ENCODE peak calls at places on chromosomes 12 and 14, in seven cellular contexts. L is body of pancreas, K is fibroblast of lung, G is heart left ventricle, Q is Peyer's patch, C is astrocyte, E is ovary. I is an unnamed sample. For H3K27me3, the result is how much of the 10 kb centered on the place peaks cover.

GRCh38 chr12:91877022-91877421 is 268.6 kb downstream of the BTG1 start:
- DNase-seq in L (peak), K (peak), G (peak), Q (peak), C (peak), E (no peak), I (no peak)

GRCh38 chr12:91877461-91878230 is 268.0 kb downstream of the BTG1 start:
- DNase-seq in L (no peak), K (no peak), G (no peak), Q (no peak), C (no peak), E (no peak), I (no peak)

GRCh38 chr12:102958073-102958829 is 777 bp downstream of the ASCL1 start:
- DNase-seq in L (no peak), K (peak), G (no peak), Q (no peak), C (peak), E (no peak), I (no peak)

GRCh38 chr12:4909734-4910501 is at the start of gene KCNA1:
- DNase-seq in L (no peak), K (peak), G (no peak), Q (no peak), C (peak), E (no peak), I (no peak)

GRCh38 chr14:94161979-94162378 is 12.1 kb upstream of the PPP4R4 start:
- DNase-seq in L (no peak), K (no peak), G (no peak), Q (no peak), C (no peak), E (no peak), I (no peak)

GRCh38 chr12:112294793-112295192 is 87.4 kb downstream of the HECTD4 start:
- DNase-seq in L (peak), K (no peak), G (no peak), Q (no peak), C (no peak), E (no peak), I (no peak)

GRCh38 chr12:121038861-121039654 is at the start of gene OASL:
- DNase-seq in L (peak), K (peak), G (peak), Q (peak), C (no peak), E (no peak), I (no peak)

GRCh38 chr12:132503611-132504204 is 13.8 kb downstream of the FBRSL1 start:
- DNase-seq in L (peak), K (no peak), G (no peak), Q (no peak), C (no peak), E (no peak), I (no peak)

GRCh38 chr14:89025581-89026236 is 201.3 kb downstream of the TTC8 start:
- DNase-seq in L (no peak), K (no peak), G (peak), Q (no peak), C (no peak), E (no peak), I (peak)

GRCh38 chr14:68172664-68173063 is 353.1 kb downstream of the RAD51B start:
- DNase-seq in L (no peak), K (peak), G (no peak), Q (no peak), C (peak), E (no peak), I (no peak)

GRCh38 chr12:67056329-67056728 is 212.8 kb upstream of the CAND1 start:
- DNase-seq in L (no peak), K (peak), G (no peak), Q (no peak), C (no peak), E (no peak), I (no peak)

GRCh38 chr12:97560766-97561165 is 98.2 kb downstream of the RMST start:
- DNase-seq in L (no peak), K (no peak), G (no peak), Q (no peak), C (no peak), E (no peak), I (no peak)

GRCh38 chr14:104249092-104249491 is 110.7 kb downstream of the KIF26A start:
- DNase-seq in L (no peak), K (no peak), G (peak), Q (no peak), C (no peak), E (no peak), I (no peak)

GRCh38 chr14:73393375-73393774 is 65.0 kb downstream of the NUMB start:
- DNase-seq in L (no peak), K (no peak), G (no peak), Q (no peak), C (no peak), E (no peak), I (no peak)

GRCh38 chr12:7130537-7130790 is 293 bp downstream of the CLSTN3 start:
- DNase-seq in L (no peak), K (no peak), G (no peak), Q (no peak), C (no peak), E (no peak), I (no peak)

GRCh38 chr12:124921200-124922008 is 7.0 kb upstream of the UBC start:
- DNase-seq in L (peak), K (peak), G (peak), Q (peak), C (peak), E (peak), I (no peak)

GRCh38 chr12:122001379-122002209 is 20.1 kb upstream of the BCL7A start:
- DNase-seq in L (no peak), K (no peak), G (no peak), Q (no peak), C (no peak), E (no peak), I (no peak)

GRCh38 chr12:47602949-47603558 is 102.8 kb downstream of the RPAP3 start:
- DNase-seq in L (no peak), K (no peak), G (no peak), Q (no peak), C (no peak), E (no peak), I (no peak)

GRCh38 chr12:88383405-88383804 is 196.9 kb downstream of the KITLG start:
- DNase-seq in L (no peak), K (no peak), G (no peak), Q (no peak), C (no peak), E (no peak), I (no peak)

GRCh38 chr12:115335594-115335993 is 651.6 kb upstream of the TBX3 start:
- DNase-seq in L (no peak), K (no peak), G (peak), Q (no peak), C (no peak), E (no peak), I (no peak)

GRCh38 chr14:74400919-74401503 is 25.0 kb downstream of the SYNDIG1L start:
- DNase-seq in L (no peak), K (no peak), G (no peak), Q (no peak), C (no peak), E (no peak), I (no peak)

GRCh38 chr14:75069021-75069810 is at the start of gene ZC2HC1C:
- DNase-seq in L (peak), K (peak), G (peak), Q (peak), C (peak), E (peak), I (no peak)

GRCh38 chr14:60931206-60931605 is 49.7 kb downstream of the TRMT5 start:
- DNase-seq in L (no peak), K (peak), G (no peak), Q (no peak), C (peak), E (no peak), I (no peak)

GRCh38 chr12:132185698-132186097 is 41.4 kb downstream of the NOC4L start:
- DNase-seq in L (no peak), K (no peak), G (peak), Q (no peak), C (no peak), E (no peak), I (no peak)

GRCh38 chr12:2813573-2814185 is 1.2 kb downstream of the ITFG2 start:
- DNase-seq in L (peak), K (peak), G (no peak), Q (peak), C (peak), E (no peak), I (no peak)

GRCh38 chr12:75706786-75707605 is 195.6 kb upstream of the KRR1 start:
- DNase-seq in L (no peak), K (peak), G (no peak), Q (no peak), C (peak), E (no peak), I (no peak)

GRCh38 chr12:123384994-123385376 is 1.1 kb downstream of the KMT5A start:
- DNase-seq in L (no peak), K (peak), G (no peak), Q (no peak), C (peak), E (no peak), I (no peak)

GRCh38 chr14:100225169-100225568 is 13.8 kb upstream of the YY1 start:
- DNase-seq in L (no peak), K (no peak), G (no peak), Q (no peak), C (no peak), E (no peak), I (no peak)

GRCh38 chr14:100224229-100224628 is 14.7 kb upstream of the YY1 start:
- DNase-seq in L (no peak), K (no peak), G (no peak), Q (no peak), C (no peak), E (no peak), I (no peak)

GRCh38 chr14:100223332-100224171 is 15.4 kb upstream of the YY1 start:
- DNase-seq in L (no peak), K (no peak), G (no peak), Q (no peak), C (no peak), E (no peak), I (no peak)

GRCh38 chr14:100221419-100222218 is 17.3 kb upstream of the YY1 start:
- DNase-seq in L (peak), K (peak), G (no peak), Q (peak), C (peak), E (peak), I (no peak)

DNA sequence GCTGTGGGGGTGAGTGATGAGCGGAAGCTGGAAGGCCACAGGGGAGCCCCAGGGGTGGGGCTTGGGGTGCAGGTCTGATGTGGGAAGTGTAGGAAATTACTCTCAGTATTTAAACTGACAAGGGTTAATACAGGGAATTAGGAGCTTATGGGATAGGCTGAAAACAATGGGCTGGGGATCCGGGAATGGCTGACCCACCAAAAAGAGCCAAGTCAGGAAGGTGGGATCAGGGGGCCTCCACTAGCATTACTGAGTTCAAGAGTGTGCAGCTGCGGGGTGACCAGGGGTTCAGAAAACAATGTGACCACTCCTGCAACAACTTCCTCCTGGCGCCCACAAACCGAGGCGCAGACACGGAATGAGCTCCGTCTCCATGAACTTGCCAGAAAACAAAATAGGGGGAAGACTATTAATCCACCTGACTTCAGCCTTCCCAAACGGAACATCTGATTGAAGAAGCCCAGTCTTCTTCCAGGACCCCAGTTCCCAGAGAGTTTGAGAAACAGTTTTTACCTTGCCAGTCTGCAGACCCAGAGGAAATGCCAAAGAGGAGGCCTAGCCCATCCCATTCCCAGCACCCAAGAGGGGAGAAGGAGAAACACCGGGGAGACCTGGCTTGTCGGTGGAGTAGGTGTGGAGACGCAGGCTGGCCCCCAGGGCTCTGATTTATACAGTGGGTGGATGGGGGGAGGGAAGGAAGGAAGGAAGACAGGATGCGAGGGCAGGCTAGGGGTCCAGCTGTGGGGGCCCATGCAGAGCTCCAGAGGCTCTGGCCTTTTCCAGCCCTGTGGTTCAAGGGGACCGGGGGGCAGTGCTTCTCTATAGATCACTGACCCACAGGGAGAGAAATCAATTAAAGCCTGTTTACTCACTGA is 16.5 kb upstream of the YY1 start:
- DNase-seq in L (no peak), K (no peak), G (no peak), Q (peak), C (no peak), E (no peak), I (no peak)
- H3K4me3 ChIP-seq in L (no peak), K (peak), G (peak), Q (peak), C (peak), E (no peak), I (peak)

DNA sequence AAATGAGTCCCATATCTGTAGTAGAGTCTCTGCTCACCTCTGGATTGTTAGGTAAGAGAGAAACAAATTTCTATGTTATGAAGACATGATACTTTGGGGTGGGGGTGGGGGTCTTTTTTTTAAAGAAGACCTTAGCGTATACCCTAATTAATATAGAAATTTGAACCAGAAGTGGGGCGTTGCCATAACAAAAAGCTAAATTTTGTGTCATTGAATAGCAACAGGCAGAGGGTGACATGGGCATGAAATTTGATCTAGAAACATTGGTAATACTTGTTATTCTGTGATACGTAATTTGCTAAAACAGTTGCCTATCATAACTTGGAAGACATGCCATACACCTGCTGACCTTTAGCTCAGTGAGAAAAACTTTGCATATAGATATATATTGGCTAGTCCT is 92.3 kb upstream of the SLC38A2 start:
- DNase-seq in L (no peak), K (no peak), G (no peak), Q (no peak), C (no peak), E (no peak), I (no peak)
- TF ChIP-seq CTCF in L (no peak), K (no peak), G (no peak), Q (no peak), C (no peak), E (no peak), I (no peak)

GRCh38 chr12:70920891-70921290 is 353 bp upstream of the PTPRR start:
- DNase-seq in L (no peak), K (no peak), G (no peak), Q (no peak), C (no peak), E (no peak), I (no peak)

GRCh38 chr12:70918321-70918720 is 2.2 kb downstream of the PTPRR start:
- DNase-seq in L (no peak), K (no peak), G (no peak), Q (no peak), C (no peak), E (no peak), I (no peak)

GRCh38 chr12:70919161-70919560 is 1.4 kb downstream of the PTPRR start:
- DNase-seq in L (no peak), K (no peak), G (no peak), Q (no peak), C (no peak), E (no peak), I (no peak)

GRCh38 chr12:70919597-70920035 is 922 bp downstream of the PTPRR start:
- DNase-seq in L (no peak), K (peak), G (no peak), Q (no peak), C (peak), E (no peak), I (no peak)

DNA sequence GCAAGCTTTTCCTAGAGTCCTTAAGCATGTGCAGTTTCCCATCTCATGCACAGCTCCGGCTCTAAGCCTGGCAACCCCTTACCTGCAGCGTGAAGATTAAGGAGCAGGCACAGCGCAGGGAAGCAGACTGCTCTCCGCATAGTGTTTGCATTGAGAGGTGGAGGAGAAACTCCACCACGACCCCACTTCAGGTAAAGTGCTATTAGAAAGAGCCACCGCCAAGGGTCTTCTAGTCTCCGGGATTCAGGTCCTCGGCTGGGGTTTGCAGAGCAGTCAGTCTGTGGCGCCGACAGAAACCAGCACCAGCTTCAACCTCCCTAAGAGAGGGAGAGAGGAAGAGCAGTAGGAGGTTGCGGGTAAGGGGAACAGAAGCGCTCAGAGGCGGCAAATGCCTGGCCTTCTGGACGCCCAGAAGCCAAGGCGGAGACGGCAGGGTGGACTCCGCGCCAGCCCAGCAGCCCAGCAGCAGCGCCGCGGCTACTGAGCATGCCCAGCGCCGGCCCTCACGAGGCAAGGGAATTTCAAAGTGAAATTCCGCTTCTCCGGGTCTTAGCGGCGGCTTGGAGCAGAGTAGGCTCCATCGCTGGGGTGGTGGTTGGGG is at the start of gene PTPRR:
- DNase-seq in L (peak), K (no peak), G (no peak), Q (no peak), C (no peak), E (peak), I (no peak)
- H3K27me3 ChIP-seq in L (under half), K (under half), G (under half), Q (under half), C (under half), E (under half), I (under half)

DNA sequence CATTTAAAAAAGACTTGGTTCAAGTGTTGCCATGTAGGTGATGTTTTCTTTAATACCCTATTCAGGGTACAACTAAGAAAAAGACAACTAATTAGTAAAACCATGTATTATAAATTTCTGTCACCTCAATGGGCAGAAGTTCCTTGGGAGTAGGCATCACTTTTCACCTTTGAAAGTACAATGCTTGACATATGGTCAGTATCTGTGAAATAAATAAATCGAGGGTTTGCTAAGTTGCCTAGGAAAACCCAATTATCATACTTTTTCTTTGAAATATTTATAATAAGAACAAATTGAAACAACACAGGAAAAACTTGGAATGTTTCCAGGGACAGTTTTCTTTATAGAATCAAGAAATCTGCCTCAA is 13.8 kb downstream of the FGD6 start:
- DNase-seq in L (no peak), K (no peak), G (no peak), Q (no peak), C (no peak), E (no peak), I (no peak)
- H3K4me3 ChIP-seq in L (no peak), K (no peak), G (no peak), Q (no peak), C (no peak), E (no peak), I (no peak)

GRCh38 chr12:69467400-69467799 is 2.8 kb upstream of the FRS2 start:
- DNase-seq in L (no peak), K (peak), G (no peak), Q (no peak), C (no peak), E (no peak), I (no peak)

GRCh38 chr12:69469854-69470188 is 367 bp upstream of the FRS2 start:
- DNase-seq in L (no peak), K (no peak), G (no peak), Q (no peak), C (no peak), E (no peak), I (no peak)

GRCh38 chr12:69468237-69469026 is 1.8 kb upstream of the FRS2 start:
- DNase-seq in L (no peak), K (peak), G (no peak), Q (no peak), C (peak), E (no peak), I (no peak)

GRCh38 chr12:69464433-69464832 is 5.8 kb upstream of the FRS2 start:
- DNase-seq in L (no peak), K (no peak), G (no peak), Q (no peak), C (no peak), E (no peak), I (no peak)

DNA sequence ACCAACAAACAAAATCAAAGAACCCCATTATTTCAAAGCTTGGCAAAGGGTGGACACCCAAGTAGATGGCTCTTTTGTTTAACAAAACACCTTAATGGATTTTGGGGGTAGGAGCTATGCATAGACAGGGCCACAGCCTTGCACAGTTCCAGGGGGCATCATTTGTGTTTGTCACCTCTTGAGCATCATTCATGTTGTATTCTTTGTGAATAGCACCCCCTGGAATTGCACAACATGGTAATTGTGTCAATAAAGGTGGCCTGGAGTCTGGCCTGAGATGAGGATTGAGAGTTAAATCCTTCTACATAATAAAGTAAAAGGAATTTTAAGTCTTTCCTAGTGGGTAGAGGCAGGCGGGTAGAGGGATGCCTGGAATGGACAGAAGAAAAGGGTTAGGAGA is 3.3 kb upstream of the FRS2 start:
- DNase-seq in L (no peak), K (no peak), G (no peak), Q (no peak), C (no peak), E (no peak), I (no peak)
- TF ChIP-seq CTCF in L (no peak), K (no peak), G (no peak), Q (no peak), C (no peak), E (no peak), I (no peak)

GRCh38 chr12:130141105-130141504 is 21.2 kb upstream of the FZD10 start:
- DNase-seq in L (no peak), K (no peak), G (no peak), Q (no peak), C (no peak), E (no peak), I (no peak)
- H3K27me3 ChIP-seq in L (under half), K (under half), G (under half), Q (under half), C (under half), E (under half), I (under half)